ENCODE peak calls at places on chromosomes 4 and X, in ten cellular contexts. T, B, L, N, Z, P, S, R, M and G are unnamed samples.

GRCh38 chr4:77593101-77593500 is 12.5 kb upstream of the CXCL13 start:
- DNase-seq in S (no peak), R (no peak), N (peak; percentile 35), L (no peak), M (no peak), P (no peak), T (no peak), Z (no peak), B (no peak), G (no peak)

GRCh38 chrX:115625577-115626301 is 64.8 kb downstream of the PLS3 start:
- DNase-seq in M (no peak), R (no peak), S (peak; percentile 44), Z (no peak), B (no peak), L (no peak), P (no peak), T (no peak), N (no peak), G (no peak)

GRCh38 chrX:105314468-105314867 is 94.0 kb upstream of the TEX13A start:
- DNase-seq in T (no peak), N (no peak), R (no peak), Z (no peak), S (peak; percentile 76), M (no peak), L (no peak), B (peak; percentile 60), P (no peak), G (no peak)

GRCh38 chr4:151184523-151185458 is 85.4 kb downstream of the RPS3A start:
- DNase-seq in M (no peak), P (no peak), S (no peak), B (peak; percentile 31), N (no peak), Z (no peak), T (no peak), L (no peak), R (no peak), G (no peak)

GRCh38 chr4:29970626-29971025 is 749.5 kb upstream of the PCDH7 start:
- DNase-seq in B (peak; percentile 0), T (peak; percentile 44), P (no peak), N (no peak), M (no peak), L (no peak), S (no peak), Z (no peak), R (no peak), G (peak; percentile 75)

GRCh38 chr4:168886361-168886760 is 123.7 kb downstream of the CBR4 start:
- DNase-seq in M (no peak), S (peak; percentile 22), N (no peak), R (no peak), L (no peak), T (no peak), P (no peak), B (no peak), Z (no peak), G (peak; percentile 16)

GRCh38 chr4:167966161-167966560 is 126.2 kb upstream of the ANXA10 start:
- DNase-seq in M (no peak), L (no peak), B (no peak), R (no peak), T (no peak), Z (no peak), P (no peak), S (peak; percentile 37), N (no peak), G (no peak)

GRCh38 chr4:121794505-121795192 is 6.5 kb upstream of the EXOSC9 start:
- DNase-seq in Z (no peak), N (no peak), T (no peak), P (no peak), S (no peak), R (no peak), B (no peak), M (no peak), L (no peak), G (no peak)

GRCh38 chrX:82676386-82676785 is 831.7 kb upstream of the POU3F4 start:
- DNase-seq in R (no peak), B (no peak), T (peak; percentile 13), S (no peak), Z (no peak), M (no peak), P (no peak), L (no peak), N (no peak), G (peak; percentile 39)

GRCh38 chr4:109207060-109207459 is 95.4 kb downstream of the COL25A1 start:
- DNase-seq in N (no peak), S (no peak), T (no peak), R (no peak), Z (no peak), B (peak; percentile 29), M (no peak), L (no peak), P (no peak), G (no peak)

GRCh38 chr4:120056249-120056648 is 10.4 kb downstream of the MAD2L1 start:
- DNase-seq in S (no peak), R (no peak), T (peak; percentile 66), P (no peak), B (no peak), L (no peak), N (no peak), Z (no peak), M (no peak), G (peak; percentile 65)

GRCh38 chrX:106707771-106708454 is 18.6 kb upstream of the RNF128 start:
- DNase-seq in P (no peak), T (no peak), B (peak; percentile 60), M (no peak), S (peak; percentile 80), N (no peak), R (no peak), Z (no peak), L (no peak), G (peak; percentile 98)

GRCh38 chr4:121789960-121790829 is 10.9 kb upstream of the EXOSC9 start:
- DNase-seq in S (peak; percentile 39), N (no peak), L (no peak), T (no peak), Z (no peak), B (peak; percentile 63), M (no peak), P (no peak), R (no peak), G (peak; percentile 49)

GRCh38 chr4:110160616-110161015 is 37.8 kb downstream of the ELOVL6 start:
- DNase-seq in M (no peak), B (no peak), N (no peak), L (no peak), P (no peak), S (no peak), R (no peak), Z (no peak), T (no peak), G (no peak)

GRCh38 chr4:138222041-138222440 is 20.1 kb downstream of the SLC7A11 start:
- DNase-seq in T (no peak), B (no peak), L (no peak), M (no peak), P (no peak), Z (no peak), S (no peak), R (no peak), N (no peak), G (no peak)

GRCh38 chr4:156505341-156505955 is 466.2 kb downstream of the PDGFC start:
- DNase-seq in T (peak; percentile 89), P (no peak), B (no peak), R (no peak), M (no peak), S (no peak), Z (no peak), L (no peak), N (no peak), G (no peak)

GRCh38 chr4:174120446-174121142 is 162.9 kb downstream of the FBXO8 start:
- DNase-seq in R (peak; percentile 63), B (peak; percentile 51), M (no peak), L (peak; percentile 24), T (peak; percentile 77), S (peak; percentile 29), N (peak; percentile 21), Z (no peak), P (peak; percentile 34), G (peak; percentile 83)